ENCODE peak calls at places on chromosomes 13 and 19, in five cellular contexts. G is HepG2, U is SK-N-SH, I is K562, S is GM12878. T is an unnamed sample.

GRCh38 chr13:33452873-33453558 is 167.5 kb upstream of the STARD13 start:
- DNase-seq in S (no peak), I (no peak), U (no peak), G (no peak), T (no peak)

GRCh38 chr19:52343548-52343947 is 7.5 kb downstream of the ZNF610 start:
- DNase-seq in I (peak), U (peak), G (peak), S (no peak), T (peak)

GRCh38 chr13:39530996-39531395 is 72.0 kb downstream of the LHFPL6 start:
- DNase-seq in S (no peak), U (no peak), I (no peak), G (no peak), T (no peak)

GRCh38 chr19:18896421-18896841 is 473 bp upstream of the CERS1 start:
- DNase-seq in G (no peak), S (no peak), I (no peak), U (peak), T (no peak)

GRCh38 chr13:73715114-73715909 is 418.9 kb downstream of the KLF12 start:
- DNase-seq in I (no peak), U (no peak), G (no peak), S (peak), T (no peak)

GRCh38 chr13:35994131-35994966 is 136.8 kb downstream of the DCLK1 start:
- DNase-seq in I (no peak), G (no peak), U (no peak), S (no peak), T (no peak)

GRCh38 chr13:51453959-51454703 is 1.3 kb upstream of the INTS6 start:
- DNase-seq in I (peak), S (no peak), G (no peak), U (peak), T (peak)

GRCh38 chr13:20565120-20565736 is 1.7 kb upstream of the IFT88 start:
- DNase-seq in U (no peak), S (no peak), G (no peak), I (no peak), T (no peak)

GRCh38 chr13:72489751-72490150 is 237.7 kb downstream of the MZT1 start:
- DNase-seq in I (no peak), S (no peak), U (no peak), G (no peak), T (no peak)

GRCh38 chr13:111953546-111954178 is 113.3 kb upstream of the SOX1 start:
- DNase-seq in G (no peak), I (no peak), U (no peak), S (no peak), T (no peak)

GRCh38 chr13:66425741-66426140 is 804.4 kb downstream of the PCDH9 start:
- DNase-seq in U (no peak), G (no peak), I (no peak), S (no peak), T (no peak)
- TF ChIP-seq FOXM1 in U (peak), G (no peak), I (no peak), S (no peak), T (no peak)

GRCh38 chr13:98228661-98229349 is 51.7 kb upstream of the RNF113B start:
- DNase-seq in I (no peak), U (no peak), G (no peak), S (no peak), T (no peak)

GRCh38 chr13:98226520-98226919 is 49.5 kb upstream of the RNF113B start:
- DNase-seq in U (no peak), G (no peak), I (no peak), S (no peak), T (no peak)

GRCh38 chr13:98233127-98233526 is 56.1 kb upstream of the RNF113B start:
- DNase-seq in U (no peak), G (no peak), S (no peak), I (no peak), T (no peak)

GRCh38 chr13:98234348-98234747 is 57.3 kb upstream of the RNF113B start:
- DNase-seq in G (no peak), I (no peak), S (no peak), U (no peak), T (no peak)

GRCh38 chr13:98232456-98232855 is 55.4 kb upstream of the RNF113B start:
- DNase-seq in U (no peak), S (no peak), G (no peak), I (no peak), T (no peak)
- TF ChIP-seq FOXM1 in U (no peak), S (no peak), G (no peak), I (no peak), T (no peak)

DNA sequence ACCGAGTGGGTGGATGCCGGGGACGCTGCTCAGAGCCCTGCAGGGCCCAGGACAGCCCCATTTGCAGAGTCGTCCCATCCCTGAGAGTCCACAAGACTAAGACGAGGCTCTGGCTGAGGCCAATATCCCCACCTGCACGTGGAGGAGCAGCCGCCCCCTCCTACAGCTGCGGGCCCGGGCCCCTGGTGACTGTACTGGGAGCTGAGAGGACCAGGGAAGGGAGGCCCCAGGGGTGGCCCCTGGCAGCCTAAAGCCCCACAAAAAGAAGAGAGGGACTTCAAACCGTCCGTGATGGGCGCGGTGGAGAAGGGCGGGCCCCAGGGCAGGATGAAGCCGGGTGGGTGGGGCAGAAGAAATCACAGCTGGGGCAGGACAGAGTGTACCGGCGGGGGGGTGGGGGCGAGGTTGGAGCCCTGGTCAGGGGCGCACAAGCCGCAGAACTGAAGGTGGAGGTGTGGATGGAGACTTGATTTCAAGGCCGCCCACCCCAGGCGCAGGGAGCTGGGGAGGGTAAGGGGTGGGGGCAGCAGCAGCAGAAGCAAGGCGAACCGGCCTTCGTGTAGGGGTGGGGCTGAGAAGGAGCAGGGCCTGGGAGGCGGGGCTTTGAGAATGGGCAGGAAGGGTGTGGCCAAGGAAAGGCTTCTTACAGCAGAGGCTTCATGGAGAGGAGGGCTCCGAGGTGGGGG is 12.9 kb downstream of the CFD start:
- DNase-seq in G (no peak), I (peak), U (no peak), S (peak), T (peak)
- TF ChIP-seq FOXM1 in G (no peak), I (no peak), U (no peak), S (no peak), T (no peak)

DNA sequence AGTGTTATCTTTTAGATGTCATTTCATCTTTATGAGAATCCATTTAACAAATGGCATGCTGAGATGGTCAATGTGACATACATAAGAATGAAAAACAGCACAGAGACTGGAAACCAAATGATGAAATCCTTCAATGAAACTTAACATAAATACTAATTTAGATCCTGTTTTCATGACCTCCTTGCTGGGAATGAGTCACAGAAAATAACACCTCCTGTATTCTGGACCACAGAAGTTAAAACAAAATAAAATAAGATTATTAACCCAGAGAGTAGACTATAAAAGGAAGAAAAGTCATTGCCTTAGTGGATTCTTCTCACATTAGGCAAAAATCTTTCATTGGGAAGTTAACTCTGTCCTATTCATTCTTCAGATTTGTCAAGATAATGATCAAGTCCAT is 1.6 kb downstream of the DIAPH3 start:
- DNase-seq in S (no peak), U (no peak), G (no peak), I (no peak), T (no peak)
- TF ChIP-seq FOXM1 in S (no peak), U (no peak), G (no peak), I (no peak), T (no peak)

GRCh38 chr13:27541386-27541785 is 78.9 kb downstream of the LNX2 start:
- DNase-seq in I (no peak), S (no peak), G (no peak), U (no peak), T (no peak)

GRCh38 chr13:27536361-27537101 is 83.8 kb downstream of the LNX2 start:
- DNase-seq in G (no peak), I (no peak), S (no peak), U (no peak), T (no peak)

DNA sequence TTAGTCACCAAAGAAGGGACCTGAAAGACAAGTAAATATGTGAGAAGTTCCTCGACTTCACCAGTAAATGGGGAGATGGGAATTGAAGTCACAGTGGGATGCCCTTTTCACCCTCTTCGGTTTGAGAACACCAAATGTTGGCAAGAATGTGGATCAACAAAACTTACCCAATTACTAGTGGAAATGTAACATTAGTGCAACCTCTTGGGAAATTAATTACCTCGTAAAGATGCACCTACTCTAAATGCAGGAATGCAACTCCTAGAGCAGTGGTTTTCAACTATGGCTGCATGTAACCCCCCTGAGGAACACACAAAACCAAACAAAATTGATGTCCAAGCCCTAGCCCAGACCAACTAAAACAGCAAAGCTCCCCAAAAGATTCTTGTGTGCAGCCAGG is 78.1 kb downstream of the LNX2 start:
- DNase-seq in U (no peak), G (no peak), I (no peak), S (no peak), T (no peak)
- TF ChIP-seq FOXM1 in U (no peak), G (no peak), I (no peak), S (no peak), T (no peak)

GRCh38 chr19:15935167-15935702 is 906 bp upstream of the CYP4F11 start:
- DNase-seq in U (no peak), S (no peak), I (peak), G (peak), T (no peak)

GRCh38 chr19:15936950-15937349 is 2.6 kb upstream of the CYP4F11 start:
- DNase-seq in U (no peak), S (no peak), I (no peak), G (no peak), T (no peak)

GRCh38 chr19:15937771-15938170 is 3.4 kb upstream of the CYP4F11 start:
- DNase-seq in S (no peak), G (no peak), I (no peak), U (no peak), T (no peak)

GRCh38 chr19:15936173-15936572 is 1.8 kb upstream of the CYP4F11 start:
- DNase-seq in S (no peak), G (no peak), U (no peak), I (no peak), T (no peak)

DNA sequence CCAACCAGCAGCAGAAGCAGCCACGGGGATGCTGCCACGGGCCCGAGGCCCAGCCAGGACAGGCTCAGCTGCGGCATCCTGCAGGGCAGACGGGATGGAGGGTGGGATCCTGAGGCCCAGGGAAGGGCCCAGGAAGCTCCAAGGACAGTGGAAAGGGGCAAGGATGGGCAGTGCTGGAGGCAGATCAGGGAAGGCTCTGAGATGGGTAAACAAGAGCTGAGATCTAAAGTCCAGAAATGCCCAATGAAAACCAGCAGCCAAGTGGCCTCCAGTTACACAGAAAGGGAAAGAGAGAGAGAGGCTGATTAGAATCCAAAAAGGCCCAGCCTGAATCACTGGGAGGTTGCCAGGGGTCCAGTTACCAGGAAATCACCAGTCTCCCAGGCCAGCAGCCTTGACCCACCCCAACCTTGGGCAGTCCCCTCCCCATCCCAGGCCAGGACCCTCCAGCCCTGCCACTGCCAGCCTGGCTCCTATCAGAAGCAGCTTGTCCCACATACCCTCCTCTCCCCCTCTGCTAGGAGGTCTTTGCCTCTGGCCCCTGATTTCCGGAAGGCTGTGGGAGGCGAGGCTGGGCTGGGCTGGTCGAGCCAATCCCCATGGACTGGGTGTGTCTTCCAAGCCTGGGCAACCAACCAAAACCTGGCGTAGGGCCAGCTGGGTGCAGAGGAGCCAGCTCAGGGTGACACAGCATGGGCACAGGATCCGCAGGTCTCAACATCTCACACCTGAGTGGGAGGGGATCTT is at the start of gene CYP4F11:
- DNase-seq in I (no peak), S (no peak), U (no peak), G (peak), T (no peak)
- TF ChIP-seq FOXM1 in I (no peak), S (no peak), U (no peak), G (no peak), T (no peak)